ENCODE peak calls at places on chromosome 14, in four cellular contexts. T, A, K and P are unnamed samples.

GRCh38 chr14:94041551-94042346 is 15.6 kb downstream of the OTUB2 start:
- DNase-seq in T (peak), A (peak), K (peak), P (peak)

GRCh38 chr14:65824285-65824977 is 411.9 kb downstream of the FUT8 start:
- DNase-seq in A (peak), K (peak), T (peak), P (peak)

GRCh38 chr14:101899263-101899662 is 65.1 kb upstream of the DYNC1H1 start:
- DNase-seq in A (no peak), T (no peak), K (no peak), P (no peak)

GRCh38 chr14:88904864-88905263 is 80.4 kb downstream of the TTC8 start:
- DNase-seq in A (peak), T (no peak), K (peak), P (no peak)

GRCh38 chr14:52044791-52045522 is 23.9 kb downstream of the NID2 start:
- DNase-seq in A (peak), T (no peak), K (peak), P (peak)

GRCh38 chr14:99015833-99016232 is 256.2 kb downstream of the BCL11B start:
- DNase-seq in K (no peak), T (no peak), A (no peak), P (no peak)

GRCh38 chr14:102215071-102215470 is 75.4 kb downstream of the WDR20 start:
- DNase-seq in K (peak), T (no peak), A (peak), P (peak)

GRCh38 chr14:90733139-90733808 is 83.0 kb downstream of the TTC7B start:
- DNase-seq in T (no peak), A (no peak), K (no peak), P (no peak)

GRCh38 chr14:105257464-105257863 is 9.1 kb downstream of the BTBD6 start:
- DNase-seq in T (no peak), K (no peak), A (no peak), P (no peak)

GRCh38 chr14:103762011-103762410 is 46.4 kb downstream of the ZFYVE21 start:
- DNase-seq in T (no peak), K (no peak), A (no peak), P (no peak)

GRCh38 chr14:28608438-28608837 is 158.1 kb upstream of the FOXG1 start:
- DNase-seq in K (no peak), A (peak), T (no peak), P (no peak)

GRCh38 chr14:49050836-49051235 is 535.3 kb downstream of the RPS29 start:
- DNase-seq in K (no peak), A (no peak), T (no peak), P (no peak)

GRCh38 chr14:61925043-61925442 is 162.8 kb downstream of the SNAPC1 start:
- DNase-seq in A (peak), K (no peak), T (no peak), P (peak)

GRCh38 chr14:73879027-73879426 is 7.6 kb upstream of the ZNF410 start:
- DNase-seq in K (no peak), A (no peak), T (no peak), P (no peak)

GRCh38 chr14:42407153-42407552 is 800.5 kb downstream of the LRFN5 start:
- DNase-seq in A (no peak), K (no peak), T (no peak), P (no peak)

GRCh38 chr14:93086441-93087055 is 29.2 kb downstream of the ITPK1 start:
- DNase-seq in K (no peak), A (no peak), T (no peak), P (peak)

GRCh38 chr14:70955543-70956480 is 48.6 kb downstream of the PCNX1 start:
- DNase-seq in K (no peak), A (peak), T (no peak), P (peak)

GRCh38 chr14:93009471-93010117 is 86.6 kb downstream of the CHGA start:
- DNase-seq in A (no peak), T (no peak), K (no peak), P (no peak)

GRCh38 chr14:32478027-32478426 is 148.9 kb downstream of the AKAP6 start:
- DNase-seq in K (no peak), T (no peak), A (no peak), P (peak)

GRCh38 chr14:69303086-69303485 is 43.1 kb downstream of the GALNT16 start:
- DNase-seq in A (no peak), T (no peak), K (no peak), P (no peak)

GRCh38 chr14:43914041-43914693 is 592.9 kb downstream of the FSCB start:
- DNase-seq in T (peak), K (no peak), A (no peak), P (no peak)

GRCh38 chr14:58942516-58942915 is 246.0 kb upstream of the DAAM1 start:
- DNase-seq in K (no peak), T (no peak), A (no peak), P (peak)

GRCh38 chr14:68672609-68673285 is 120.1 kb downstream of the ZFP36L1 start:
- DNase-seq in T (no peak), A (no peak), K (no peak), P (no peak)

GRCh38 chr14:70907996-70908917 is 998 bp downstream of the PCNX1 start:
- DNase-seq in K (no peak), T (peak), A (peak), P (peak)

GRCh38 chr14:104103061-104104005 is 17.8 kb downstream of the ASPG start:
- DNase-seq in K (no peak), A (no peak), T (no peak), P (no peak)

GRCh38 chr14:103198429-103199140 is 75.3 kb downstream of the TNFAIP2 start:
- DNase-seq in K (peak), T (no peak), A (peak), P (peak)

GRCh38 chr14:89249972-89250371 is 167.1 kb downstream of the FOXN3 start:
- DNase-seq in A (no peak), T (no peak), K (no peak), P (no peak)

GRCh38 chr14:92932448-92933395 is 9.8 kb downstream of the CHGA start:
- DNase-seq in A (no peak), K (no peak), T (no peak), P (no peak)

GRCh38 chr14:66009104-66009503 is 477.1 kb upstream of the CCDC196 start:
- DNase-seq in K (peak), A (peak), T (no peak), P (peak)

GRCh38 chr14:56580317-56580711 is 716 bp downstream of the TMEM260 start:
- DNase-seq in A (no peak), K (no peak), T (no peak), P (no peak)

GRCh38 chr14:20714593-20715250 is 26.2 kb downstream of the ANG start:
- DNase-seq in T (peak), K (peak), A (peak), P (peak)

GRCh38 chr14:70333703-70334102 is 25.8 kb downstream of the COX16 start:
- DNase-seq in T (no peak), A (no peak), K (no peak), P (no peak)

GRCh38 chr14:39265741-39266588 is 32.2 kb downstream of the MIA2 start:
- DNase-seq in A (peak), T (peak), K (no peak), P (peak)

GRCh38 chr14:56241441-56241840 is 123.2 kb downstream of the PELI2 start:
- DNase-seq in A (no peak), K (no peak), T (no peak), P (no peak)

GRCh38 chr14:81435578-81436295 is 35.6 kb upstream of the STON2 start:
- DNase-seq in K (no peak), A (peak), T (peak), P (peak)

GRCh38 chr14:74867673-74868072 is 8.3 kb downstream of the PROX2 start:
- DNase-seq in A (peak), K (no peak), T (peak), P (no peak)

GRCh38 chr14:34111933-34112332 is 161.1 kb upstream of the EGLN3 start:
- DNase-seq in A (no peak), T (no peak), K (no peak), P (no peak)

GRCh38 chr14:51616724-51617409 is 34.8 kb upstream of the FRMD6 start:
- DNase-seq in K (peak), T (peak), A (peak), P (peak)

GRCh38 chr14:97523936-97524335 is 726.8 kb downstream of the VRK1 start:
- DNase-seq in K (no peak), T (no peak), A (no peak), P (peak)

GRCh38 chr14:103552011-103552797 is 10.3 kb downstream of the BAG5 start:
- DNase-seq in K (no peak), A (peak), T (no peak), P (peak)

DNA sequence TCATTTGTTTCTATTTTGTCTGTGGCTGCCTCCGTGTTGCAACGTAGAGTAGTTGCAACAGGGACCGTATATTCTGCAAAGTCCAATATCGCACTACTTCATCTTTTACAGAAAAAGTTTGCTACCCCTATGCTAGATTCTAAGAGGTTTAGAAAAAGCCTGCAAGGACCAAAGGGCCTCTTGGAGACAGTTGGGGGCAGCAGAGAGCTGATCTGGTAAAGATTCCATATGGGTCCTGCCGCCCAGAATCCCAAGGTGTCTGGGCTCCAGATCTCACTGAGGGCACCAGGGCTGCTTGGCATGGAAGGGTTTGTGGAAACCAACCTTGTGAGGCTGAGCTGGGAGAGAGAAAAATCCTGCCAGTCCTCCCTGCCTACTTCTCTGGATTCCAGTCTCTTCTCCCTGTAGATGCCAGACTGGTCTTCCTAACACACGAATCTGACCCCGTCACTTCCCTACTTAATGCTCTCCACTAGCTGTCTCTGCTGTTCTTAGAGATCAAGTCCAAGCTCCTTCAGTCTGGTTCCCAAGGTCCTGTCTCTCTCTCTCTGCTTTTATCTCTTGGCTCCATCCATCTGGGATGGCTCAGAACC is 74.6 kb downstream of the GLRX5 start:
- DNase-seq in A (peak), K (no peak), T (peak), P (peak)
- TF ChIP-seq CTCF in A (peak), K (peak), T (peak), P (no peak)

DNA sequence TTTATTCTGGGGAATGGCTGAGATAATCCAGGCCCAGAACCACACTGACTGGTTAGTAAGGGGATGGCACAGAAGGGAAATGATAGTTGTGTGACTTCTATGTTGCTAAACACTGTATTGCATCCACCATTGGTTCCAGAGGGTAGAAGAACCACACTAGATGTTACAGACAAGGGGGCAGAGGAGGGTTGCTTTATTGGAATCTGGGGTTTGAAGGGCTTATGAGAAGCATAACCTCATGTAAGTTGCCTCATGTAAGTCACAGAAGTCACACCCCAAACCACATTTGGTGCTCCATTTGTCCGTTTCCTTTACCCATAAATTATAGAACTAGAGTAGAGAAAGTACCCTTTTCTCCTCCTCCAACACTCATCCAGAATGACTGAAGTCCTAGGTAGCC is 5.5 kb upstream of the PSMA6 start:
- DNase-seq in A (no peak), T (no peak), K (no peak), P (no peak)
- H3K4me3 ChIP-seq in A (no peak), T (no peak), K (no peak), P (no peak)

GRCh38 chr14:60514378-60515243 is 5.7 kb downstream of the SIX6 start:
- DNase-seq in K (no peak), T (no peak), A (no peak), P (no peak)
- TF ChIP-seq CTCF in K (peak), T (peak), A (no peak), P (no peak)

DNA sequence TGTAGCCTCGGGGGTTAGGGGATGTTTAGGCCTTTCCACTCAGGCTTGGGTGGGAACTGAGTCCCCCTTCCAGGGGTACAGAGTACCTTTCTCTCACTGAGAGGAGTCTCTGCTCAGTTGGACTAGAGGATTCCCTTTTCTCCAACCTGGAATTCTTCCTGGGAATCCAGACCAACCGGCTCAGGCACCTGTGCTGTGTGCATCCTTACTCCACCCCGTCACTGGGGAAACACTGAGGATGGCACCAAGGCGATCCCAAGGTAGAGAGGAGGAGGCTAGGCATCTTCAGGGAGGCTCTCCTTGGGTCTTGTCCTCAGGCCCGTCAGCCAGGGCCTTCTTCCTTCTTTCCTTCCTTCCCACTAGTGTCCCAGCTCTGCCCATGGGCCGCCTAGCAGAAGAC is 871 bp upstream of the TGM1 start:
- DNase-seq in T (no peak), A (no peak), K (no peak), P (peak)
- H3K4me3 ChIP-seq in T (no peak), A (no peak), K (no peak), P (peak)

GRCh38 chr14:36027354-36027753 is 149.2 kb downstream of the PTCSC3 start:
- DNase-seq in K (no peak), A (no peak), T (no peak), P (peak)

GRCh38 chr14:36022765-36023415 is 153.6 kb downstream of the PTCSC3 start:
- DNase-seq in A (no peak), T (no peak), K (no peak), P (no peak)

GRCh38 chr14:36028665-36029064 is 147.9 kb downstream of the PTCSC3 start:
- DNase-seq in A (no peak), T (no peak), K (no peak), P (no peak)

GRCh38 chr14:36028218-36028617 is 148.3 kb downstream of the PTCSC3 start:
- DNase-seq in K (no peak), A (no peak), T (no peak), P (no peak)
- TF ChIP-seq CTCF in K (no peak), A (no peak), T (no peak), P (no peak)

GRCh38 chr14:54322668-54323380 is 74.0 kb upstream of the CDKN3 start:
- DNase-seq in T (peak), K (no peak), A (no peak), P (no peak)
- H3K4me3 ChIP-seq in T (no peak), K (no peak), A (no peak), P (no peak)

DNA sequence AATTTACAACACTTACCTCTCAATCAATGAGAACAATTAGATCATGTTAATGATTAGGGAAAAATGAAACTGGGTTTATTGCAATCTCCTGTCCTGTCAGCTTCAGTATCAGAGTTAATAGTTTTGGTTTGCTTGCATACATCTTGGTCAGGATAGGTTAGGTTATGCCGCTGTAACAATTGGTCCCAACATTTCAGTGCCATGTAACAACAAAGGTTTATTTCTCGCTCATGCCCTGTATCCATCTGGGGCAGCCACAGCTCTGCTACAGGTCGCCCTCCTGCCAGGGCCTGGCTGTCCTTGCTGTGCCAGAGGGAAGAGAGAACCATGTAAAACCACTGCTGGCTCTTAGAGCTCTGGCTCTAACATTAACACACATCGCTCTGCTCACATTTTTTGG is 30.5 kb upstream of the SPTLC2 start:
- DNase-seq in A (no peak), K (no peak), T (no peak), P (no peak)
- TF ChIP-seq CTCF in A (no peak), K (no peak), T (no peak), P (no peak)

GRCh38 chr14:100638211-100638855 is 51.1 kb upstream of the BEGAIN start:
- DNase-seq in T (no peak), A (no peak), K (no peak), P (no peak)
- H3K4me3 ChIP-seq in T (no peak), A (no peak), K (no peak), P (no peak)

GRCh38 chr14:100375963-100376735 is 53.0 kb downstream of the SLC25A47 start:
- DNase-seq in A (peak), T (peak), K (peak), P (peak)

GRCh38 chr14:100375273-100375962 is 52.3 kb downstream of the SLC25A47 start:
- DNase-seq in A (peak), T (peak), K (peak), P (peak)

GRCh38 chr14:100374891-100375272 is 51.7 kb downstream of the SLC25A47 start:
- DNase-seq in A (no peak), T (no peak), K (no peak), P (no peak)

GRCh38 chr14:100374270-100374669 is 51.1 kb downstream of the SLC25A47 start:
- DNase-seq in A (no peak), T (no peak), K (no peak), P (no peak)

GRCh38 chr14:100376751-100377171 is 53.6 kb downstream of the SLC25A47 start:
- DNase-seq in T (no peak), K (no peak), A (no peak), P (peak)
- TF ChIP-seq CTCF in T (no peak), K (peak), A (peak), P (peak)